ENCODE peak calls at places on chromosomes 2 and 18, in nine cellular contexts. X, M, U, I, W, F, G, C and J are unnamed samples.

GRCh38 chr2:11022874-11023273 is 111.1 kb downstream of the KCNF1 start:
- DNase-seq in X (no peak), M (peak), U (no peak), I (no peak), W (no peak), F (no peak), G (no peak), C (no peak), J (no peak)

GRCh38 chr2:30666307-30666874 is 140.9 kb downstream of the CAPN13 start:
- DNase-seq in X (peak), M (no peak), U (no peak), I (peak), W (peak), F (no peak), G (peak), C (peak), J (peak)

GRCh38 chr2:201470821-201471731 is 19.5 kb downstream of the STRADB start:
- DNase-seq in X (peak), M (no peak), U (no peak), I (no peak), W (no peak), F (peak), G (peak), C (peak), J (no peak)

GRCh38 chr2:42089340-42089925 is 41.6 kb downstream of the PKDCC start:
- DNase-seq in X (peak), M (no peak), U (peak), I (peak), W (peak), F (peak), G (peak), C (peak), J (no peak)

GRCh38 chr2:238505892-238506280 is 79.2 kb downstream of the ASB1 start:
- DNase-seq in X (no peak), M (no peak), U (no peak), I (no peak), W (no peak), F (no peak), G (no peak), C (no peak), J (no peak)

GRCh38 chr2:222318026-222318711 is 19.4 kb upstream of the PAX3 start:
- DNase-seq in X (peak), M (peak), U (no peak), I (peak), W (peak), F (peak), G (peak), C (peak), J (peak)

GRCh38 chr2:111071480-111072143 is 49.1 kb upstream of the BCL2L11 start:
- DNase-seq in X (peak), M (no peak), U (no peak), I (peak), W (peak), F (no peak), G (peak), C (peak), J (peak)

GRCh38 chr2:128401680-128402079 is 83.0 kb upstream of the HS6ST1 start:
- DNase-seq in X (no peak), M (no peak), U (no peak), I (no peak), W (no peak), F (no peak), G (no peak), C (no peak), J (no peak)

GRCh38 chr2:233495503-233496496 is 70.8 kb downstream of the USP40 start:
- DNase-seq in X (no peak), M (no peak), U (no peak), I (no peak), W (no peak), F (no peak), G (no peak), C (no peak), J (no peak)

GRCh38 chr2:218988650-218989049 is 3.7 kb upstream of the FEV start:
- DNase-seq in X (no peak), M (no peak), U (no peak), I (no peak), W (no peak), F (no peak), G (no peak), C (no peak), J (no peak)

GRCh38 chr2:199798881-199799580 is 52.0 kb downstream of the FTCDNL1 start:
- DNase-seq in X (no peak), M (peak), U (no peak), I (no peak), W (peak), F (no peak), G (peak), C (peak), J (peak)

GRCh38 chr18:23718731-23719130 is 29.5 kb downstream of the LAMA3 start:
- DNase-seq in X (no peak), M (no peak), U (no peak), I (no peak), W (no peak), F (no peak), G (peak), C (no peak), J (no peak)

GRCh38 chr2:227374158-227374557 is 4.9 kb downstream of the TM4SF20 start:
- DNase-seq in X (no peak), M (no peak), U (no peak), I (no peak), W (no peak), F (no peak), G (peak), C (peak), J (peak)

GRCh38 chr2:185608799-185609198 is 129.8 kb upstream of the FSIP2 start:
- DNase-seq in X (peak), M (peak), U (no peak), I (no peak), W (peak), F (no peak), G (peak), C (peak), J (no peak)

GRCh38 chr2:70888925-70889715 is 46.6 kb upstream of the ATP6V1B1 start:
- DNase-seq in X (no peak), M (peak), U (no peak), I (no peak), W (no peak), F (no peak), G (no peak), C (no peak), J (no peak)

GRCh38 chr2:172105715-172106124 is 3.0 kb upstream of the DLX2 start:
- DNase-seq in X (no peak), M (no peak), U (no peak), I (no peak), W (no peak), F (no peak), G (no peak), C (no peak), J (no peak)

GRCh38 chr2:129178356-129178755 is 801.1 kb upstream of the RAB6C start:
- DNase-seq in X (no peak), M (peak), U (no peak), I (no peak), W (no peak), F (no peak), G (no peak), C (peak), J (no peak)

GRCh38 chr2:147100406-147101035 is 744.3 kb upstream of the ACVR2A start:
- DNase-seq in X (no peak), M (no peak), U (no peak), I (no peak), W (no peak), F (no peak), G (peak), C (peak), J (peak)

GRCh38 chr2:215434447-215435260 is 1.2 kb downstream of the FN1 start:
- DNase-seq in X (no peak), M (no peak), U (no peak), I (no peak), W (no peak), F (no peak), G (peak), C (no peak), J (no peak)

GRCh38 chr18:48868468-48869466 is 82.0 kb downstream of the SMAD7 start:
- DNase-seq in X (no peak), M (no peak), U (peak), I (no peak), W (no peak), F (peak), G (no peak), C (peak), J (no peak)

GRCh38 chr18:2988041-2988794 is 24.7 kb downstream of the LPIN2 start:
- DNase-seq in X (no peak), M (no peak), U (no peak), I (no peak), W (no peak), F (no peak), G (peak), C (peak), J (no peak)

GRCh38 chr2:68475110-68475509 is 7.7 kb downstream of the APLF start:
- DNase-seq in X (no peak), M (no peak), U (no peak), I (no peak), W (no peak), F (peak), G (no peak), C (no peak), J (no peak)

GRCh38 chr2:240325006-240325653 is 110.3 kb upstream of the GPC1 start:
- DNase-seq in X (no peak), M (no peak), U (no peak), I (no peak), W (no peak), F (no peak), G (no peak), C (no peak), J (no peak)

GRCh38 chr2:215354771-215355695 is 43.2 kb downstream of the ATIC start:
- DNase-seq in X (peak), M (no peak), U (no peak), I (no peak), W (no peak), F (no peak), G (peak), C (peak), J (no peak)

GRCh38 chr2:25362564-25363145 is 20.9 kb upstream of the DNMT3A start:
- DNase-seq in X (no peak), M (peak), U (peak), I (no peak), W (no peak), F (no peak), G (no peak), C (no peak), J (no peak)

GRCh38 chr2:146235158-146235557 is 1609.7 kb upstream of the ACVR2A start:
- DNase-seq in X (no peak), M (no peak), U (no peak), I (no peak), W (no peak), F (no peak), G (no peak), C (no peak), J (no peak)

GRCh38 chr2:19944205-19944845 is 42.5 kb upstream of the TTC32 start:
- DNase-seq in X (no peak), M (no peak), U (no peak), I (no peak), W (no peak), F (no peak), G (no peak), C (no peak), J (no peak)

GRCh38 chr2:73832905-73833304 is 4.1 kb downstream of the STAMBP start:
- DNase-seq in X (no peak), M (no peak), U (no peak), I (no peak), W (peak), F (no peak), G (peak), C (peak), J (no peak)

GRCh38 chr2:98702127-98702802 is 28.7 kb downstream of the MGAT4A start:
- DNase-seq in X (no peak), M (peak), U (no peak), I (no peak), W (no peak), F (peak), G (no peak), C (no peak), J (no peak)

GRCh38 chr2:48530033-48530804 is at the start of gene STON1:
- DNase-seq in X (no peak), M (no peak), U (no peak), I (peak), W (no peak), F (peak), G (peak), C (peak), J (no peak)